ENCODE peak calls at places on chromosomes 4 and X, in seven cellular contexts. C, L, B, E, Y, N and R are unnamed samples.

GRCh38 chr4:21726255-21726815 is 222.2 kb downstream of the KCNIP4 start:
- DNase-seq in B (no peak), Y (no peak), N (no peak), L (no peak), C (no peak), E (no peak), R (no peak)

GRCh38 chrX:40581333-40581910 is 652 bp downstream of the ATP6AP2 start:
- DNase-seq in B (no peak), C (no peak), E (peak; percentile 8), Y (no peak), L (no peak), N (no peak), R (no peak)

GRCh38 chr4:6616087-6616995 is 24.1 kb upstream of the MRFAP1 start:
- DNase-seq in C (no peak), N (no peak), E (no peak), L (peak; percentile 47), B (no peak), Y (no peak), R (no peak)

GRCh38 chr4:186297013-186297645 is 31.1 kb downstream of the F11 start:
- DNase-seq in B (no peak), E (peak; percentile 70), N (no peak), C (no peak), Y (no peak), L (no peak), R (no peak)

GRCh38 chrX:120790118-120790517 is 85.5 kb downstream of the CT47B1 start:
- DNase-seq in L (no peak), Y (no peak), C (no peak), B (no peak), N (peak; percentile 71), E (peak; percentile 71), R (peak; percentile 61)

GRCh38 chr4:84585276-84585675 is 2.3 kb downstream of the CDS1 start:
- DNase-seq in L (no peak), B (no peak), N (no peak), E (no peak), C (no peak), Y (no peak), R (no peak)

GRCh38 chrX:42093756-42094155 is 170.4 kb upstream of the CASK start:
- DNase-seq in L (no peak), B (no peak), N (no peak), E (peak; percentile 40), Y (no peak), C (no peak), R (no peak)

GRCh38 chr4:176875441-176875930 is 82.8 kb upstream of the VEGFC start:
- DNase-seq in C (no peak), B (no peak), E (no peak), L (no peak), N (no peak), Y (no peak), R (no peak)

GRCh38 chr4:182533948-182534347 is 290.7 kb downstream of the TENM3 start:
- DNase-seq in L (no peak), B (no peak), N (no peak), C (no peak), E (peak; percentile 74), Y (no peak), R (no peak)

GRCh38 chr4:68271851-68272756 is 26.6 kb upstream of the TMPRSS11B start:
- DNase-seq in Y (no peak), B (no peak), L (no peak), N (no peak), E (peak; percentile 73), C (no peak), R (no peak)

GRCh38 chr4:86594559-86595425 is 677 bp downstream of the PTPN13 start:
- DNase-seq in B (peak; percentile 73), N (peak; percentile 69), L (peak; percentile 82), C (peak; percentile 55), Y (peak; percentile 49), E (peak; percentile 84), R (peak; percentile 68)

GRCh38 chr4:165461176-165461835 is 82.5 kb downstream of the CPE start:
- DNase-seq in E (peak; percentile 75), N (no peak), Y (no peak), C (peak; percentile 39), L (no peak), B (no peak), R (peak; percentile 75)

GRCh38 chr4:12933760-12934221 is 550.3 kb downstream of the RAB28 start:
- DNase-seq in B (no peak), Y (no peak), C (no peak), N (no peak), L (no peak), E (no peak), R (no peak)

GRCh38 chrX:45557390-45557789 is 356.7 kb upstream of the DIPK2B start:
- DNase-seq in E (peak; percentile 1), Y (no peak), B (no peak), L (no peak), N (no peak), C (no peak), R (no peak)

GRCh38 chrX:6021316-6022091 is 207.2 kb downstream of the NLGN4X start:
- DNase-seq in N (no peak), L (no peak), B (peak; percentile 61), Y (no peak), E (peak; percentile 0), C (no peak), R (peak; percentile 54)

GRCh38 chr4:184695178-184695896 is 38.6 kb downstream of the CENPU start:
- DNase-seq in L (no peak), B (no peak), C (no peak), E (peak; percentile 19), N (no peak), Y (no peak), R (no peak)

DNA sequence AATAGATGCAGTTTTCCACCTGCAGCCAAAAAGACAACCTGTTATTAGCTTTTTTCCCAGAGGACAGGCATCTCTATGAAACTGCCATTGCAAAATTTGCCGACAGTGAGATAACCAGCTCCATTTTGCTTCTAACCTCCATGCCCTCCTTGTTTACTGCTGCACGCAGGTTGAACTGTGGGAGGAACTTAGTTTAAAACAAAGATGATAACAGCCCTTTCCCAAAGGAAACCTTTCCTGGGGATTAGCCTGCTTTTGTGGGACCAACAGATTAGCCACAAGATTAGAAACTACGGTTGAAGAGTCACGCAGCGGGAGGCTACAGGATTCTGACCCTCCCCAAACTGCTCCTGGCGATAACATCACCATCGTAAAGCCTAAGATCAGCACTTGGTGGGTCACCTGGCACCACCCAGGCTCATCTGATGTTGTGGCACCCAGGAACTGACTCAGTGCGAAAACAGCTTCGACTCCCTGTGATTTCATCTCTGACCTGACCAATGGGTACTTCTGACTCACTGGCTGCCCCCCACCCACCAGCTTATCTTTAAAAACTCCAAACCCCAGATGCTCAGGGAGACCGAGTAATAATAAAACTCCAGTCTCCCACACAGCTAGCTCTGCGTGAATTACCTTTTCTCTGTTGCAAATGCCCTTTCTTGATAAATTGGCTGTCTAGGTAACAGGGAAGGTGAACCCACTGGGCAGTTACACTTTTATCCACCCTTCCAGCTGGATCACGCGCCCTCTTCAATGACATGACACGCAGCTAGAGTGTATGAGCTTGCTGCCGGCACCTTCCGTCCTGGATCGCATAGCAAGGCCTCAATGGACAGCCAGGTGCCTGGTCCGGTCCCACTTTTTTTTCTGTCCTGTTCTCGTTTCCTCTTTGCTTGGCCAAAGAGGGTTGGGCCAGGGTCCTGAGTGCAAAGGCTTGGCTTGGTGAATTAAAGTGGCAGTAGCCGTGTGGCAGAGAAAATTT is 27.2 kb downstream of the NOP14 start:
- DNase-seq in L (peak; percentile 69), B (no peak), Y (peak; percentile 38), C (peak; percentile 33), E (no peak), N (peak; percentile 56), R (peak; percentile 11)
- TF ChIP-seq POLR2A in L (no peak), B (no peak), Y (no peak), C (no peak), E (no peak), N (no peak), R (no peak)

GRCh38 chr4:10093273-10093621 is 23.4 kb downstream of the WDR1 start:
- DNase-seq in N (no peak), E (no peak), C (no peak), L (no peak), B (no peak), Y (no peak), R (no peak)

GRCh38 chr4:10093801-10094552 is 22.6 kb downstream of the WDR1 start:
- DNase-seq in N (no peak), L (no peak), E (peak; percentile 89), C (peak; percentile 74), Y (no peak), B (no peak), R (no peak)

GRCh38 chr4:10091531-10092181 is 24.9 kb downstream of the WDR1 start:
- DNase-seq in B (no peak), C (no peak), E (no peak), N (no peak), L (peak; percentile 71), Y (no peak), R (no peak)

GRCh38 chr4:10090467-10091250 is 25.9 kb downstream of the WDR1 start:
- DNase-seq in L (peak; percentile 70), N (no peak), Y (no peak), E (no peak), B (no peak), C (peak; percentile 35), R (no peak)

DNA sequence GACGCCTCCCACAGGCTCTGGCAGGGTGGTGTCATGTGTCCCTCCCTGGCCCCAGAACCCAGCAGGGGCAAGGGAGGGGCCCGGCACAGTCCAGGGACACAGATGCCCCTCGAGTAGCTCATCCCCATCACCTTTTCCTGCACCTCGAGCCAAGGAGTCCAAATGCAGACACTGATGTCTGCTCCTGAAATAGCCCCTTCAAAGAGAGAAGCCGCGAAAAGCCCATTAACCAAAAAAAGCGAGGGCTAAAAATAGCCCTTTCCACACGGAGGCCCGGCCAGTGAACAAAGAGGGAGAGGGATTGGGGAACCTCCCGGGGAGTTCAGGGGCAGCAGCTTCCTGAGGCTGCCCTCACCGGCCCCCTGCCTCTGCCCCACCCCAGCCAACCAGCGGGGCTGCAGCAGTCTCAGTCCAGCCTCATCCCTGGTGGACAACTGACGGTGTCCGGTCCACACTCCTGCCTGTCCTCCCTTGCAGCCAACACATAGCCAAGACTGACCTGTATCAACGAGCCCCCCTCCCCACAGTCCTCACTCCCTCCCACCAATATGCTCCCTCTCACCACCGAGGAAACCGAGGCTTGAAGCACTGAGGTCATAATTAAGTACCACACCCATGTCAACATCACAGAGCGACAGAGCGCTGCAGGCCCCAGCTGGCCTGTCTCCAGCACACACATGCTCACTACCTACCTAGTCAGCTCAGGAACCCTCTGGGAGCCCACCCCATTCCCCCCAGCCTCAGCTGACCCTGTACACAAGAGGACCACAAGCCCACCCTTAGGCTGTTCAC is 23.9 kb downstream of the WDR1 start:
- DNase-seq in N (no peak), B (no peak), L (peak; percentile 72), Y (no peak), E (no peak), C (no peak), R (no peak)
- H3K4me1 ChIP-seq in N (peaks cover 75% of the 10 kb centered on the region), B (peaks cover 14% of the 10 kb centered on the region), L (peaks cover 47% of the 10 kb centered on the region), Y (peaks cover 9% of the 10 kb centered on the region), E (peaks cover 47% of the 10 kb centered on the region), C (peaks cover 26% of the 10 kb centered on the region), R (peaks cover 31% of the 10 kb centered on the region)

GRCh38 chrX:53171356-53171755 is 53.7 kb downstream of the KDM5C start:
- DNase-seq in Y (no peak), N (no peak), B (no peak), L (no peak), E (no peak), C (no peak), R (no peak)
- TF ChIP-seq CTCF in Y (no peak), N (no peak), B (peak; percentile 31), L (no peak), E (no peak), C (no peak), R (no peak)

DNA sequence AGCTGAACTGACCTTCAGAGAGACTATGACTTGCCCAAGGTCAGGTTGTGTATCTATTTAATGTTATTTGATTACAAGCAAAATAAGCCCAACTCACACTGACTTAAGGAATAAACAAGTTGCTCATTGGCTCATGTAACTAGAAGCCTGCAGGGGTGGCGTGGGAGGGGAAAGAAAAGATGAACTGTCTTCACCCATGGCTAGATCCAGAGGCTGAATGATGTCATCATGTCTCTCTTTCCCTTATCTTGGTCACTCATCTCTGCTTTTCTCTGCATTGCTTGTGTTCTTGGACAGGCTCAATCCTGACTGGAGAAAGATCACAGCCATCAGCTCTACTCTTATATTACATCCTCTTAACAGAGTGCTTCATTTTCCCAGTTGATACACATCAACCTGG is 290.1 kb upstream of the DIAPH2 start:
- DNase-seq in E (peak; percentile 41), C (no peak), L (no peak), N (no peak), Y (no peak), B (no peak), R (peak; percentile 15)
- TF ChIP-seq POLR2A in E (no peak), C (no peak), L (no peak), N (no peak), Y (no peak), B (no peak), R (no peak)